ENCODE peak calls at places on chromosomes 13 and 19, in eight cellular contexts. One of them, this sample, is unnamed.
A peak's percentile ranks its signal among the peaks of the same experiment; 100 is the strongest.

GRCh38 chr13:105202384-105202783 is 1333.1 kb downstream of the EFNB2 start:
- DNase-seq in cardiac muscle cell: peak; percentile 65
- DNase-seq in fibroblast of mammary gland: peak; percentile 6
- DNase-seq in iris pigment epithelial cell: peak; percentile 74
- DNase-seq in stomach: no peak
- DNase-seq in fibroblast of gingiva: no peak
- DNase-seq in Right ventricle myocardium superior: no peak
- DNase-seq in neural progenitor cell: peak; percentile 56
- DNase-seq in this sample: peak; percentile 34

GRCh38 chr13:27795718-27796019 is 3.4 kb downstream of the GSX1 start:
- DNase-seq in neural progenitor cell: no peak
- DNase-seq in stomach: no peak
- DNase-seq in cardiac muscle cell: no peak
- DNase-seq in iris pigment epithelial cell: no peak
- DNase-seq in fibroblast of mammary gland: no peak
- DNase-seq in fibroblast of gingiva: no peak
- DNase-seq in Right ventricle myocardium superior: no peak
- DNase-seq in this sample: no peak

GRCh38 chr13:33494596-33495214 is 209.2 kb upstream of the STARD13 start:
- DNase-seq in Right ventricle myocardium superior: no peak
- DNase-seq in iris pigment epithelial cell: peak; percentile 99
- DNase-seq in fibroblast of mammary gland: peak; percentile 90
- DNase-seq in fibroblast of gingiva: peak; percentile 38
- DNase-seq in stomach: no peak
- DNase-seq in cardiac muscle cell: peak; percentile 96
- DNase-seq in neural progenitor cell: no peak
- DNase-seq in this sample: peak; percentile 95

GRCh38 chr13:32426981-32427851 is 714 bp downstream of the N4BP2L1 start:
- DNase-seq in fibroblast of gingiva: no peak
- DNase-seq in stomach: peak; percentile 57
- DNase-seq in neural progenitor cell: peak; percentile 74
- DNase-seq in Right ventricle myocardium superior: peak; percentile 63
- DNase-seq in fibroblast of mammary gland: peak; percentile 15
- DNase-seq in iris pigment epithelial cell: peak; percentile 31
- DNase-seq in cardiac muscle cell: peak; percentile 22
- DNase-seq in this sample: peak; percentile 11

GRCh38 chr13:51125495-51126226 is 14.6 kb upstream of the C13orf42 start:
- DNase-seq in iris pigment epithelial cell: peak; percentile 66
- DNase-seq in stomach: peak; percentile 53
- DNase-seq in cardiac muscle cell: peak; percentile 75
- DNase-seq in neural progenitor cell: peak; percentile 85
- DNase-seq in Right ventricle myocardium superior: peak; percentile 53
- DNase-seq in fibroblast of mammary gland: peak; percentile 62
- DNase-seq in fibroblast of gingiva: peak; percentile 45
- DNase-seq in this sample: peak; percentile 47

GRCh38 chr19:48603850-48604249 is 2.7 kb upstream of the SPACA4 start:
- DNase-seq in Right ventricle myocardium superior: no peak
- DNase-seq in stomach: no peak
- DNase-seq in neural progenitor cell: no peak
- DNase-seq in cardiac muscle cell: no peak
- DNase-seq in fibroblast of mammary gland: no peak
- DNase-seq in fibroblast of gingiva: no peak
- DNase-seq in iris pigment epithelial cell: no peak
- DNase-seq in this sample: no peak

GRCh38 chr19:1469936-1470863 is 8.8 kb downstream of the C19orf25 start:
- DNase-seq in Right ventricle myocardium superior: no peak
- DNase-seq in fibroblast of gingiva: no peak
- DNase-seq in fibroblast of mammary gland: no peak
- DNase-seq in cardiac muscle cell: no peak
- DNase-seq in neural progenitor cell: peak; percentile 92
- DNase-seq in stomach: peak; percentile 57
- DNase-seq in iris pigment epithelial cell: no peak
- DNase-seq in this sample: no peak

GRCh38 chr19:18301718-18302111 is 20.3 kb upstream of the JUND start:
- DNase-seq in Right ventricle myocardium superior: no peak
- DNase-seq in iris pigment epithelial cell: no peak
- DNase-seq in stomach: no peak
- DNase-seq in fibroblast of mammary gland: no peak
- DNase-seq in cardiac muscle cell: no peak
- DNase-seq in neural progenitor cell: no peak
- DNase-seq in fibroblast of gingiva: no peak
- DNase-seq in this sample: no peak

GRCh38 chr13:60572855-60573254 is 175.8 kb downstream of the TDRD3 start:
- DNase-seq in neural progenitor cell: peak; percentile 30
- DNase-seq in Right ventricle myocardium superior: no peak
- DNase-seq in stomach: no peak
- DNase-seq in cardiac muscle cell: no peak
- DNase-seq in fibroblast of mammary gland: no peak
- DNase-seq in iris pigment epithelial cell: no peak
- DNase-seq in fibroblast of gingiva: no peak
- DNase-seq in this sample: no peak

GRCh38 chr13:113781571-113781970 is 22.5 kb downstream of the TMEM255B start:
- DNase-seq in neural progenitor cell: no peak
- DNase-seq in fibroblast of gingiva: no peak
- DNase-seq in Right ventricle myocardium superior: no peak
- DNase-seq in fibroblast of mammary gland: no peak
- DNase-seq in cardiac muscle cell: no peak
- DNase-seq in stomach: no peak
- DNase-seq in iris pigment epithelial cell: no peak
- DNase-seq in this sample: no peak

GRCh38 chr13:75812751-75813181 is 176.6 kb downstream of the LMO7 start:
- DNase-seq in fibroblast of gingiva: no peak
- DNase-seq in iris pigment epithelial cell: peak; percentile 45
- DNase-seq in cardiac muscle cell: peak; percentile 58
- DNase-seq in neural progenitor cell: no peak
- DNase-seq in Right ventricle myocardium superior: no peak
- DNase-seq in stomach: peak; percentile 38
- DNase-seq in fibroblast of mammary gland: peak; percentile 16
- DNase-seq in this sample: no peak

GRCh38 chr19:18742324-18742723 is 48.8 kb downstream of the COMP start:
- DNase-seq in iris pigment epithelial cell: no peak
- DNase-seq in Right ventricle myocardium superior: no peak
- DNase-seq in cardiac muscle cell: no peak
- DNase-seq in fibroblast of mammary gland: no peak
- DNase-seq in neural progenitor cell: peak; percentile 1
- DNase-seq in fibroblast of gingiva: no peak
- DNase-seq in stomach: no peak
- DNase-seq in this sample: no peak

GRCh38 chr13:99666146-99666805 is 165.0 kb downstream of the TM9SF2 start:
- DNase-seq in fibroblast of mammary gland: no peak
- DNase-seq in fibroblast of gingiva: no peak
- DNase-seq in neural progenitor cell: no peak
- DNase-seq in Right ventricle myocardium superior: no peak
- DNase-seq in stomach: no peak
- DNase-seq in cardiac muscle cell: no peak
- DNase-seq in iris pigment epithelial cell: no peak
- DNase-seq in this sample: no peak

GRCh38 chr19:9406798-9407352 is 28.5 kb downstream of the ZNF266 start:
- DNase-seq in Right ventricle myocardium superior: peak; percentile 87
- DNase-seq in iris pigment epithelial cell: peak; percentile 94
- DNase-seq in stomach: peak; percentile 32
- DNase-seq in cardiac muscle cell: peak; percentile 92
- DNase-seq in fibroblast of gingiva: peak; percentile 88
- DNase-seq in fibroblast of mammary gland: peak; percentile 88
- DNase-seq in neural progenitor cell: no peak
- DNase-seq in this sample: peak; percentile 84

GRCh38 chr19:42282810-42283247 is 13.8 kb downstream of the CIC start:
- DNase-seq in cardiac muscle cell: no peak
- DNase-seq in Right ventricle myocardium superior: no peak
- DNase-seq in fibroblast of gingiva: no peak
- DNase-seq in fibroblast of mammary gland: no peak
- DNase-seq in iris pigment epithelial cell: no peak
- DNase-seq in stomach: no peak
- DNase-seq in neural progenitor cell: no peak
- DNase-seq in this sample: no peak

GRCh38 chr13:27024062-27024461 is 147.5 kb downstream of the USP12 start:
- DNase-seq in iris pigment epithelial cell: no peak
- DNase-seq in fibroblast of mammary gland: no peak
- DNase-seq in Right ventricle myocardium superior: no peak
- DNase-seq in cardiac muscle cell: no peak
- DNase-seq in stomach: no peak
- DNase-seq in fibroblast of gingiva: no peak
- DNase-seq in neural progenitor cell: no peak
- DNase-seq in this sample: no peak

GRCh38 chr13:21673592-21674270 is 2.9 kb downstream of the FGF9 start:
- DNase-seq in iris pigment epithelial cell: peak; percentile 39
- DNase-seq in fibroblast of mammary gland: no peak
- DNase-seq in cardiac muscle cell: peak; percentile 38
- DNase-seq in fibroblast of gingiva: no peak
- DNase-seq in neural progenitor cell: peak; percentile 87
- DNase-seq in Right ventricle myocardium superior: peak; percentile 58
- DNase-seq in stomach: peak; percentile 58
- DNase-seq in this sample: no peak

GRCh38 chr13:31166591-31166990 is 4.9 kb upstream of the HSPH1 start:
- DNase-seq in Right ventricle myocardium superior: no peak
- DNase-seq in neural progenitor cell: no peak
- DNase-seq in cardiac muscle cell: no peak
- DNase-seq in stomach: no peak
- DNase-seq in fibroblast of mammary gland: peak; percentile 19
- DNase-seq in fibroblast of gingiva: no peak
- DNase-seq in iris pigment epithelial cell: peak; percentile 53
- DNase-seq in this sample: peak; percentile 65

GRCh38 chr19:14530005-14530348 is 583 bp downstream of the TECR start:
- DNase-seq in stomach: no peak
- DNase-seq in cardiac muscle cell: no peak
- DNase-seq in iris pigment epithelial cell: no peak
- DNase-seq in neural progenitor cell: peak; percentile 79
- DNase-seq in fibroblast of mammary gland: peak; percentile 34
- DNase-seq in fibroblast of gingiva: peak; percentile 20
- DNase-seq in Right ventricle myocardium superior: no peak
- DNase-seq in this sample: peak; percentile 17

GRCh38 chr13:46572758-46573384 is 19.9 kb downstream of the LRCH1 start:
- DNase-seq in cardiac muscle cell: no peak
- DNase-seq in neural progenitor cell: no peak
- DNase-seq in fibroblast of gingiva: no peak
- DNase-seq in Right ventricle myocardium superior: no peak
- DNase-seq in iris pigment epithelial cell: no peak
- DNase-seq in stomach: no peak
- DNase-seq in fibroblast of mammary gland: no peak
- DNase-seq in this sample: no peak

GRCh38 chr13:24116103-24116502 is 44.4 kb upstream of the SPATA13 start:
- DNase-seq in fibroblast of gingiva: no peak
- DNase-seq in iris pigment epithelial cell: no peak
- DNase-seq in cardiac muscle cell: no peak
- DNase-seq in fibroblast of mammary gland: peak; percentile 21
- DNase-seq in Right ventricle myocardium superior: no peak
- DNase-seq in neural progenitor cell: no peak
- DNase-seq in stomach: no peak
- DNase-seq in this sample: no peak

GRCh38 chr19:3968556-3969434 is 2.1 kb downstream of the DAPK3 start:
- DNase-seq in Right ventricle myocardium superior: peak; percentile 91
- DNase-seq in cardiac muscle cell: peak; percentile 100
- DNase-seq in neural progenitor cell: peak; percentile 96
- DNase-seq in iris pigment epithelial cell: peak; percentile 99
- DNase-seq in stomach: peak; percentile 87
- DNase-seq in fibroblast of gingiva: peak; percentile 98
- DNase-seq in fibroblast of mammary gland: peak; percentile 98
- DNase-seq in this sample: peak; percentile 100

GRCh38 chr13:76868451-76868850 is 17.8 kb downstream of the KCTD12 start:
- DNase-seq in fibroblast of gingiva: no peak
- DNase-seq in Right ventricle myocardium superior: no peak
- DNase-seq in iris pigment epithelial cell: no peak
- DNase-seq in cardiac muscle cell: no peak
- DNase-seq in fibroblast of mammary gland: no peak
- DNase-seq in stomach: no peak
- DNase-seq in neural progenitor cell: no peak
- DNase-seq in this sample: no peak

GRCh38 chr13:110716235-110716505 is 2.7 kb downstream of the ING1 start:
- DNase-seq in stomach: peak; percentile 51
- DNase-seq in Right ventricle myocardium superior: peak; percentile 63
- DNase-seq in cardiac muscle cell: peak; percentile 30
- DNase-seq in fibroblast of gingiva: peak; percentile 40
- DNase-seq in iris pigment epithelial cell: peak; percentile 31
- DNase-seq in neural progenitor cell: peak; percentile 57
- DNase-seq in fibroblast of mammary gland: peak; percentile 43
- DNase-seq in this sample: peak; percentile 34

GRCh38 chr13:90402613-90403012 is 944.9 kb upstream of the MIR17HG start:
- DNase-seq in iris pigment epithelial cell: no peak
- DNase-seq in stomach: no peak
- DNase-seq in fibroblast of mammary gland: no peak
- DNase-seq in Right ventricle myocardium superior: no peak
- DNase-seq in cardiac muscle cell: no peak
- DNase-seq in neural progenitor cell: no peak
- DNase-seq in fibroblast of gingiva: no peak
- DNase-seq in this sample: no peak

GRCh38 chr19:14031719-14032480 is at the start of gene IL27RA:
- DNase-seq in cardiac muscle cell: peak; percentile 51
- DNase-seq in fibroblast of gingiva: peak; percentile 24
- DNase-seq in fibroblast of mammary gland: peak; percentile 26
- DNase-seq in Right ventricle myocardium superior: peak; percentile 81
- DNase-seq in stomach: peak; percentile 64
- DNase-seq in iris pigment epithelial cell: peak; percentile 54
- DNase-seq in neural progenitor cell: peak; percentile 75
- DNase-seq in this sample: peak; percentile 51

GRCh38 chr13:49400755-49401659 is 42.9 kb downstream of the CAB39L start:
- DNase-seq in iris pigment epithelial cell: peak; percentile 75
- DNase-seq in stomach: peak; percentile 45
- DNase-seq in fibroblast of gingiva: peak; percentile 51
- DNase-seq in fibroblast of mammary gland: peak; percentile 45
- DNase-seq in cardiac muscle cell: peak; percentile 74
- DNase-seq in Right ventricle myocardium superior: no peak
- DNase-seq in neural progenitor cell: peak; percentile 22
- DNase-seq in this sample: peak; percentile 17

GRCh38 chr19:8377598-8377997 is 12.6 kb upstream of the RAB11B start:
- DNase-seq in stomach: no peak
- DNase-seq in fibroblast of mammary gland: no peak
- DNase-seq in iris pigment epithelial cell: no peak
- DNase-seq in cardiac muscle cell: no peak
- DNase-seq in fibroblast of gingiva: no peak
- DNase-seq in Right ventricle myocardium superior: no peak
- DNase-seq in neural progenitor cell: no peak
- DNase-seq in this sample: no peak

GRCh38 chr19:29873024-29873800 is 61.4 kb downstream of the CCNE1 start:
- DNase-seq in iris pigment epithelial cell: no peak
- DNase-seq in fibroblast of mammary gland: no peak
- DNase-seq in Right ventricle myocardium superior: peak; percentile 66
- DNase-seq in neural progenitor cell: peak; percentile 86
- DNase-seq in stomach: peak; percentile 55
- DNase-seq in fibroblast of gingiva: no peak
- DNase-seq in cardiac muscle cell: peak; percentile 34
- DNase-seq in this sample: peak; percentile 16

GRCh38 chr19:56538761-56539263 is at the start of gene ZFP28:
- DNase-seq in cardiac muscle cell: no peak
- DNase-seq in fibroblast of mammary gland: no peak
- DNase-seq in iris pigment epithelial cell: no peak
- DNase-seq in stomach: no peak
- DNase-seq in Right ventricle myocardium superior: peak; percentile 91
- DNase-seq in fibroblast of gingiva: no peak
- DNase-seq in neural progenitor cell: no peak
- DNase-seq in this sample: no peak

GRCh38 chr13:77013853-77014542 is 13.0 kb downstream of the FBXL3 start:
- DNase-seq in cardiac muscle cell: no peak
- DNase-seq in Right ventricle myocardium superior: no peak
- DNase-seq in fibroblast of mammary gland: no peak
- DNase-seq in fibroblast of gingiva: no peak
- DNase-seq in neural progenitor cell: no peak
- DNase-seq in iris pigment epithelial cell: no peak
- DNase-seq in stomach: no peak
- DNase-seq in this sample: no peak

GRCh38 chr13:95536629-95537241 is 15.8 kb upstream of the CLDN10 start:
- DNase-seq in cardiac muscle cell: peak; percentile 57
- DNase-seq in iris pigment epithelial cell: peak; percentile 37
- DNase-seq in Right ventricle myocardium superior: no peak
- DNase-seq in neural progenitor cell: no peak
- DNase-seq in fibroblast of gingiva: peak; percentile 22
- DNase-seq in fibroblast of mammary gland: peak; percentile 47
- DNase-seq in stomach: no peak
- DNase-seq in this sample: peak; percentile 35

GRCh38 chr19:6064016-6064702 is 46.1 kb downstream of the RFX2 start:
- DNase-seq in iris pigment epithelial cell: no peak
- DNase-seq in fibroblast of gingiva: no peak
- DNase-seq in neural progenitor cell: no peak
- DNase-seq in cardiac muscle cell: no peak
- DNase-seq in fibroblast of mammary gland: no peak
- DNase-seq in Right ventricle myocardium superior: no peak
- DNase-seq in stomach: no peak
- DNase-seq in this sample: peak; percentile 93

GRCh38 chr13:110047511-110047910 is 259.4 kb downstream of the COL4A1 start:
- DNase-seq in cardiac muscle cell: peak; percentile 99
- DNase-seq in fibroblast of gingiva: peak; percentile 23
- DNase-seq in iris pigment epithelial cell: peak; percentile 90
- DNase-seq in neural progenitor cell: no peak
- DNase-seq in fibroblast of mammary gland: peak; percentile 94
- DNase-seq in Right ventricle myocardium superior: peak; percentile 82
- DNase-seq in stomach: peak; percentile 75
- DNase-seq in this sample: peak; percentile 86